ENCODE peak calls at places on chromosomes 13 and 19, in four cellular contexts. D is H1, T is K562, K is GM12878. L is an unnamed sample.

GRCh38 chr13:46577656-46578589 is 25.0 kb downstream of the LRCH1 start:
- DNase-seq in D (no peak), T (no peak), K (no peak), L (no peak)

GRCh38 chr13:79307866-79308298 is 98.2 kb downstream of the RBM26 start:
- DNase-seq in D (no peak), K (no peak), T (no peak), L (no peak)

GRCh38 chr19:8302357-8302691 is 5.8 kb downstream of the CD320 start:
- DNase-seq in K (no peak), T (no peak), D (no peak), L (no peak)

GRCh38 chr19:45451181-45451849 is 16.5 kb upstream of the FOSB start:
- DNase-seq in D (no peak), T (no peak), K (no peak), L (no peak)

GRCh38 chr19:49157445-49158224 is at the start of gene TRPM4:
- DNase-seq in D (peak; percentile 95), T (peak; percentile 88), K (no peak), L (peak; percentile 62)

GRCh38 chr19:6532244-6532999 is 1.6 kb downstream of the TNFSF9 start:
- DNase-seq in D (no peak), T (peak; percentile 57), K (no peak), L (no peak)

GRCh38 chr13:30881931-30882899 is 23.9 kb upstream of the MEDAG start:
- DNase-seq in K (no peak), T (no peak), D (no peak), L (no peak)

GRCh38 chr13:22189176-22190048 is 518.5 kb downstream of the FGF9 start:
- DNase-seq in D (no peak), T (no peak), K (no peak), L (no peak)

GRCh38 chr13:113862191-113862765 is 1.6 kb downstream of the GAS6 start:
- DNase-seq in T (no peak), D (peak; percentile 50), K (no peak), L (no peak)

GRCh38 chr13:42728507-42729180 is 52.7 kb upstream of the FAM216B start:
- DNase-seq in T (no peak), K (no peak), D (no peak), L (no peak)

GRCh38 chr19:58562126-58563033 is 4.0 kb upstream of the UBE2M start:
- DNase-seq in K (no peak), D (no peak), T (no peak), L (no peak)

GRCh38 chr13:108828053-108828806 is 198.8 kb downstream of the MYO16 start:
- DNase-seq in T (no peak), D (no peak), K (no peak), L (no peak)

GRCh38 chr13:41019027-41019487 is at the start of gene ELF1:
- DNase-seq in T (peak; percentile 50), D (no peak), K (peak; percentile 88), L (peak; percentile 85)

GRCh38 chr19:18737954-18738351 is 53.2 kb downstream of the COMP start:
- DNase-seq in D (no peak), T (no peak), K (no peak), L (no peak)

GRCh38 chr19:6744381-6745288 is 5.2 kb downstream of the TRIP10 start:
- DNase-seq in K (no peak), D (no peak), T (no peak), L (no peak)

GRCh38 chr13:65719831-65720230 is 1510.3 kb downstream of the PCDH9 start:
- DNase-seq in T (no peak), K (no peak), D (no peak), L (no peak)

GRCh38 chr13:27622102-27622820 is 569 bp downstream of the POLR1D start:
- DNase-seq in T (no peak), D (no peak), K (no peak), L (no peak)

GRCh38 chr19:55930996-55931515 is 1.1 kb downstream of the NLRP13 start:
- DNase-seq in T (no peak), K (peak; percentile 35), D (no peak), L (no peak)

GRCh38 chr13:99930925-99931324 is 40.6 kb downstream of the ZIC5 start:
- DNase-seq in D (no peak), K (no peak), T (no peak), L (no peak)

GRCh38 chr13:43129511-43130130 is 106.2 kb downstream of the DNAJC15 start:
- DNase-seq in D (no peak), T (no peak), K (no peak), L (no peak)

GRCh38 chr19:17235618-17236413 is 9.8 kb downstream of the OCEL1 start:
- DNase-seq in T (peak; percentile 85), D (peak; percentile 80), K (no peak), L (no peak)

GRCh38 chr19:3479177-3479818 is 1.0 kb downstream of the SMIM24 start:
- DNase-seq in T (peak; percentile 91), D (peak; percentile 69), K (no peak), L (peak; percentile 27)

GRCh38 chr13:76837811-76838210 is 48.4 kb downstream of the KCTD12 start:
- DNase-seq in D (no peak), T (no peak), K (no peak), L (no peak)

GRCh38 chr13:100088648-100089601 is at the start of gene PCCA:
- DNase-seq in K (peak; percentile 73), D (peak; percentile 99), T (peak; percentile 88), L (peak; percentile 81)

GRCh38 chr13:36430247-36431203 is 1.8 kb upstream of the CCNA1 start:
- DNase-seq in T (no peak), K (no peak), D (peak; percentile 62), L (no peak)

GRCh38 chr13:25990801-25991200 is 61.0 kb downstream of the SHISA2 start:
- DNase-seq in T (no peak), D (no peak), K (no peak), L (no peak)

GRCh38 chr19:48737360-48737998 is 2.9 kb downstream of the RASIP1 start:
- DNase-seq in K (no peak), T (peak; percentile 90), D (no peak), L (no peak)

GRCh38 chr13:98802999-98803666 is 50.7 kb upstream of the SLC15A1 start:
- DNase-seq in D (peak; percentile 45), T (no peak), K (no peak), L (no peak)

GRCh38 chr13:98800078-98800477 is 47.6 kb upstream of the SLC15A1 start:
- DNase-seq in T (no peak), K (no peak), D (peak; percentile 36), L (no peak)

GRCh38 chr13:98804336-98804855 is 51.9 kb upstream of the SLC15A1 start:
- DNase-seq in D (peak; percentile 35), K (no peak), T (no peak), L (no peak)

GRCh38 chr13:98802548-98802947 is 50.1 kb upstream of the SLC15A1 start:
- DNase-seq in K (no peak), D (no peak), T (no peak), L (no peak)

GRCh38 chr13:98801626-98802418 is 49.4 kb upstream of the SLC15A1 start:
- DNase-seq in T (no peak), D (peak; percentile 34), K (no peak), L (no peak)
- TF ChIP-seq EGR1 in T (no peak), D (no peak), K (no peak), L (no peak)

GRCh38 chr19:39319098-39319891 is 1.4 kb downstream of the LRFN1 start:
- DNase-seq in T (no peak), K (no peak), D (no peak), L (no peak)
- TF ChIP-seq EGR1 in T (no peak), K (no peak), D (no peak), L (no peak)

DNA sequence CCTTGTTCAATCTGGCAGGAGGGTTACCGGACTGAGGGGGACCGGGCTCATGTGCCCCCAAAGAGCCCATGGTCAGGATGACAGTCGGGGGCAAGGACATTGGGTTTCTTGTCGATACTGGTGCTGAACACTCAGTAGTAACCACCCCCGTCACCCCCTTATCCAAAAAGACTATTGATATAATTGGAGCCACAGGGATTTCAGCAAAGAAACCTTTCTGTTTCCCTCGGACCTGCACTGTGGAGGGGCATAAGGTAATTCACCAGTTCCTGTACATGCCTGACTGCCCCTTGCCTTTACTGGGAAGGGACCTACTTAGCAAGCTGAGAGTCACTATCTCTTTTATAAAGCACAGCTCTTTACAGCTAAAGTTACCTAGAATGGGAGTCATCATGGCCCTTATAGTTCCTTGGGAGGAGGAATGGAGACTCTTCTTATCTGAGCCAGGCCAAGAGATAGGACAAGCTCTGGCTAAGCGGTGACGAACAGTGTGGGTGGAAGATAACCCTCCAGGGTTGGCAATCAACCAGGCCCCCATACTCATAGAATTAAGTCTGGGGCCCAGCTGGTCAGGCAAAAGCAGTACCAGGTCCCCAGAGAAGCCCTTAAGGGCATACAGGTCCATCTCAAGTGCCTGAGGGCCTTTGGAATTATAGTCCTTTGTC is 603.7 kb downstream of the UQCRFS1 start:
- DNase-seq in D (no peak), T (peak; percentile 33), K (no peak), L (no peak)
- TF ChIP-seq EGR1 in D (no peak), T (peak; percentile 66), K (no peak), L (no peak)

GRCh38 chr19:13692096-13692495 is 72.2 kb upstream of the MRI1 start:
- DNase-seq in T (no peak), K (no peak), D (no peak), L (no peak)
- TF ChIP-seq EGR1 in T (no peak), K (no peak), D (no peak), L (no peak)

DNA sequence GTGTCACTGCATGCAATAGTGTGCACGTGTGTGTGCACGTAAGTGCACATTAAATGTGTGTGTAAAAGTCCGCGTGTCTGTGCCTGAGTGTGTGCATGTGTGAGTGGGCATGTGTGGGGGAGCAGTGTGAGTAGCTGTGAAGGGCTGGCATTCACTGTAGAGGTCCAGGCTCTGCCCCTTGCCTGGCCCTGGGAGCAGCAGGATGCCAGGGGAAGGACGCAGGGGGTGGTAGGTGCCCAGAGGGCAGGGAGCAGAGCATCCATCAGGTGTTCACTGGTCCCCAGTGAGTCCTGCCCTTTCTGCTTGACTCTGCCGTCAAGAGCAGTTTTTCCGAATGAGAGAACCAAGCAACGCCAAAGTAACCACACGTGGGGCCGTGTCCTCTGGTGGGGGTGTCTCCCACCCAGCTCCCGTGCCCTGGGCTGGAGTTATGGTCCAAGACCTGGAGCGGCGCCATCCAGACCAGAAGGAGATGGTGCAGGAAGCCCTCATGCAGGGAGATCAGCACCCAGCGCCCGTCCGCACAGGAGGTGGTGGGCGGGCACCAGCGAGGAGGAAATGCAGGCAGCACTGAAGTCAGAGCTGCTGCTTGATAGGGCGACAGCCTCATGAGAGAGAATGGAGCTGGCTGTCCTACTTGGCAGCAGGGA is 68.5 kb downstream of the TEX29 start:
- DNase-seq in D (no peak), T (no peak), K (no peak), L (no peak)
- TF ChIP-seq EGR1 in D (no peak), T (no peak), K (no peak), L (no peak)

GRCh38 chr19:11256189-11256588 is 6.1 kb downstream of the DOCK6 start:
- DNase-seq in T (no peak), D (no peak), K (no peak), L (no peak)
- TF ChIP-seq EGR1 in T (no peak), D (no peak), K (no peak), L (no peak)

GRCh38 chr19:42246869-42247630 is 4.6 kb upstream of the GSK3A start:
- DNase-seq in D (no peak), T (no peak), K (no peak), L (no peak)

GRCh38 chr19:42248270-42249148 is 6.1 kb upstream of the GSK3A start:
- DNase-seq in D (no peak), T (no peak), K (no peak), L (no peak)

GRCh38 chr19:42244452-42245220 is 2.2 kb upstream of the GSK3A start:
- DNase-seq in T (peak; percentile 64), D (peak; percentile 92), K (peak; percentile 85), L (peak; percentile 93)

GRCh38 chr19:42247631-42248199 is 5.3 kb upstream of the GSK3A start:
- DNase-seq in T (peak; percentile 10), D (no peak), K (no peak), L (no peak)

GRCh38 chr19:42246143-42246868 is 3.9 kb upstream of the GSK3A start:
- DNase-seq in D (peak; percentile 77), K (no peak), T (peak; percentile 47), L (no peak)
- TF ChIP-seq EGR1 in D (no peak), K (no peak), T (no peak), L (no peak)